ENCODE peak calls at places on chromosomes 2 and 18, in nine cellular contexts. Y is neural progenitor cell, L is PC-3, A is OCI-LY7, E is GM23248, W is hepatocyte, K is HCT116, J is GM23338, I is SK-N-SH. H is an unnamed sample.

GRCh38 chr2:30361751-30362394 is 85.2 kb upstream of the LCLAT1 start:
- DNase-seq in Y (no peak), L (peak; percentile 26), A (no peak), E (no peak), W (no peak), K (no peak), J (no peak), I (no peak), H (no peak)

GRCh38 chr2:240419723-240420122 is 15.7 kb upstream of the GPC1 start:
- DNase-seq in Y (no peak), L (no peak), A (no peak), E (no peak), W (no peak), K (no peak), J (no peak), I (no peak), H (no peak)

GRCh38 chr2:29270606-29271005 is 155.4 kb downstream of the CLIP4 start:
- DNase-seq in Y (no peak), L (no peak), A (no peak), E (no peak), W (no peak), K (no peak), J (no peak), I (no peak), H (no peak)

GRCh38 chr18:76827205-76827885 is 5.0 kb downstream of the ZNF236 start:
- DNase-seq in Y (no peak), L (no peak), A (no peak), E (peak; percentile 64), W (no peak), K (no peak), J (no peak), I (no peak), H (peak; percentile 21)

GRCh38 chr2:68190991-68191731 is 33.5 kb downstream of the PNO1 start:
- DNase-seq in Y (no peak), L (peak; percentile 90), A (no peak), E (peak; percentile 86), W (no peak), K (peak; percentile 27), J (no peak), I (no peak), H (no peak)

GRCh38 chr2:43021791-43022500 is 204.5 kb downstream of the ZFP36L2 start:
- DNase-seq in Y (peak; percentile 64), L (peak; percentile 22), A (peak; percentile 16), E (no peak), W (peak; percentile 69), K (peak; percentile 7), J (peak; percentile 84), I (no peak), H (no peak)

GRCh38 chr2:54728669-54729120 is 5.2 kb downstream of the EML6 start:
- DNase-seq in Y (no peak), L (peak; percentile 95), A (no peak), E (peak; percentile 93), W (peak; percentile 68), K (peak; percentile 49), J (no peak), I (no peak), H (no peak)

GRCh38 chr2:226669905-226670304 is 129.7 kb downstream of the IRS1 start:
- DNase-seq in Y (no peak), L (no peak), A (no peak), E (no peak), W (no peak), K (no peak), J (no peak), I (no peak), H (no peak)

GRCh38 chr2:74845217-74845751 is 11.4 kb downstream of the HK2 start:
- DNase-seq in Y (peak; percentile 18), L (peak; percentile 98), A (no peak), E (peak; percentile 99), W (peak; percentile 85), K (peak; percentile 91), J (peak; percentile 58), I (no peak), H (no peak)

DNA sequence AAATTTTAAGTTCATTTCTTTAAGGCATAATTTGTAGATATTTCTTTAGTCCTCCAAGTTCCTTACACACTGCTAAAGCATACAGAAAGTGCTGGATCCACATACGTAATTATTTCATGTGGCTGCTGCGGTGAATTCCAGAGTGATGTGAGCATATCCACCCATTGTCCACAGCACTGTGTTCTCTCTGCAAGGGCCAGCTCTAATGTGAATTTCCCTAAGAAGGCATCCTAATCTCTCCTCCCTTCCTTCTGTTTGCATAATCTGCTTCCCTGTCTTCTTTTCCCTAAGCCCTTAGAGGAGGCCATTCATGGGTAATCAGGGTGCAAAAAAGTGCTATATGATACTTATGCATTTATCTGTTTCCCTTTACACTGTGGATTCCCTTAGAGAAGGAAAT is 57.2 kb downstream of the COBLL1 start:
- DNase-seq in Y (peak; percentile 71), L (no peak), A (no peak), E (peak; percentile 86), W (no peak), K (no peak), J (peak; percentile 14), I (no peak), H (no peak)
- TF ChIP-seq EZH2phosphoT487 in Y (peak; percentile 74), L (no peak), A (no peak), E (no peak), W (no peak), K (no peak), J (no peak), I (no peak), H (no peak)

GRCh38 chr2:108633379-108633778 is 85.9 kb upstream of the RANBP2 start:
- DNase-seq in Y (no peak), L (no peak), A (peak; percentile 6), E (no peak), W (no peak), K (no peak), J (no peak), I (no peak), H (no peak)

GRCh38 chr2:108632332-108632712 is 87.0 kb upstream of the RANBP2 start:
- DNase-seq in Y (no peak), L (no peak), A (peak; percentile 14), E (no peak), W (no peak), K (no peak), J (no peak), I (no peak), H (no peak)

GRCh38 chr2:108629417-108629816 is 89.9 kb upstream of the RANBP2 start:
- DNase-seq in Y (no peak), L (no peak), A (peak; percentile 56), E (no peak), W (no peak), K (no peak), J (no peak), I (no peak), H (no peak)

GRCh38 chr2:108632748-108633147 is 86.5 kb upstream of the RANBP2 start:
- DNase-seq in Y (no peak), L (no peak), A (no peak), E (no peak), W (no peak), K (no peak), J (no peak), I (no peak), H (no peak)

GRCh38 chr2:108630567-108631405 is 88.5 kb upstream of the RANBP2 start:
- DNase-seq in Y (no peak), L (peak; percentile 44), A (no peak), E (peak; percentile 39), W (no peak), K (no peak), J (no peak), I (no peak), H (no peak)
- H4K20me1 ChIP-seq in Y (peaks cover 5% of the 10 kb centered on the region), L (no peaks in the 10 kb centered on the region), A (no peaks in the 10 kb centered on the region), E (no peaks in the 10 kb centered on the region), W (peaks cover 25% of the 10 kb centered on the region), K (peaks cover 6% of the 10 kb centered on the region), J (peaks cover 2% of the 10 kb centered on the region), I (peaks cover 5% of the 10 kb centered on the region), H (peaks cover 3% of the 10 kb centered on the region)

DNA sequence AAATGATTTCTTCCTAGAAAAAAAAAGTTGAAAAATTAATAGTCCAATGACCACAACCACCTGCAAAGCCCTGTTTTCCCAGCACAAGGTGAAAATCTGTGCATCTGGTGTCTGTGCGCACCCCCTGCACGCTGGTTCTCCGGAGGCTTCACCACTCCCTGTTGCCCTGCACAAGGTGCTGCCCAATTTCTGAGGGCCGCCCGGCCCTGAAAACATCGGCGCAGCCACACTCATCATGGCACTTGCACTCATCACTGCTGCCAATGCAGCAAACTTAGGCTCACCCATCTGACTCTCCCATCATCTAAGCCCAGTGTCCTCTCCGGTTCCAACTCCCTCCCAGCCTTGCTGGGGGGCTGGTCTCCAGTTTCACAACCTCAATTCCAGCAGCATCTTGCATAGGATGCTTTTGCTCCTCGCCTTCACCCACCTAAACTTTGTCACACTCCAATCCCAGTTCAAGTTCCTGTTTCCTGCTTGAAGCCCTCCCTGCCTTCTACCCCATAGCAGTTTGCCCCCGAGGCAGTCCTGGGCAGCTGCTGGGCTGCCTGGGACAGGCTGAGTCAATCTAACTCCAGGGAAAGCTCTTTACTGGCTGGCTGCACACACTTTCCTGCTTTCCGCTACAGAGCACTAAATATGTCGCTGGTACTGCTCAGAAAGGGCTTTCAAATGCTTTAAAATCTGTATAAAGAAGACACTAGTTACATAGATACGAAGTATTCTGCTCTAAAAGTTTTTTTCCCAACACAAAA is 522.5 kb upstream of the ID2 start:
- DNase-seq in Y (no peak), L (no peak), A (no peak), E (no peak), W (no peak), K (no peak), J (no peak), I (no peak), H (no peak)
- TF ChIP-seq EZH2phosphoT487 in Y (no peak), L (no peak), A (no peak), E (no peak), W (no peak), K (no peak), J (no peak), I (no peak), H (no peak)

GRCh38 chr2:46589381-46589780 is 110.0 kb downstream of the TMEM247 start:
- DNase-seq in Y (no peak), L (peak; percentile 30), A (no peak), E (no peak), W (no peak), K (no peak), J (no peak), I (no peak), H (no peak)

GRCh38 chr2:46580416-46580815 is 101.1 kb downstream of the TMEM247 start:
- DNase-seq in Y (no peak), L (no peak), A (no peak), E (no peak), W (no peak), K (no peak), J (no peak), I (no peak), H (no peak)

GRCh38 chr2:46578966-46579365 is 99.6 kb downstream of the TMEM247 start:
- DNase-seq in Y (no peak), L (no peak), A (no peak), E (peak; percentile 54), W (no peak), K (no peak), J (no peak), I (no peak), H (no peak)

DNA sequence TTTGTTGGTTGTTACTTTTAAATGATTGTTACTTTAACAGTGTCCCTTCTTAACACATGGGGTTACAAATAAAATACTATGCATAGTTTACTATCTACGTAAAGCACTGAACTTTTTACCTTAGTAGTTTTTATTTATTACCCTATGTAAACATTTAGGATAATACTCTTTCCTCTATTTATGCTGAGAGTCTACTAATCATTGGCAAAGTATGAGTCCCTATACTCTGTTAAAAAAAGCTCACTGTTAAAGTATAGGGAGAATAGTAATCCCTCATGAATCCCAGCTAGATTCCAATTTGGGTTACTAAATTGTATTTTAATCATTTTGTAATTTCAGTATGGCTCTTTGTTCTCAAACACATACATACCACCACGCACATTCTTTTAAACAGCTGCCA is 104.8 kb downstream of the TMEM247 start:
- DNase-seq in Y (no peak), L (no peak), A (no peak), E (no peak), W (no peak), K (no peak), J (no peak), I (no peak), H (no peak)
- H4K20me1 ChIP-seq in Y (no peaks in the 10 kb centered on the region), L (no peaks in the 10 kb centered on the region), A (no peaks in the 10 kb centered on the region), E (no peaks in the 10 kb centered on the region), W (no peaks in the 10 kb centered on the region), K (no peaks in the 10 kb centered on the region), J (no peaks in the 10 kb centered on the region), I (no peaks in the 10 kb centered on the region), H (no peaks in the 10 kb centered on the region)

H was measured in MM.1S.